ENCODE peak calls at places on chromosomes 5 and 9, in four cellular contexts. H is IMR-90, O is H9, B is H1. D is an unnamed sample.
A peak's percentile ranks its signal among the peaks of the same experiment; 100 is the strongest.

GRCh38 chr9:137114220-137114612 is 317 bp downstream of the DPP7 start:
- DNase-seq in H (no peak), O (no peak), B (no peak), D (no peak)

GRCh38 chr9:121568541-121569265 is 69.1 kb upstream of the GGTA1 start:
- DNase-seq in H (peak; percentile 24), O (no peak), B (no peak), D (no peak)

GRCh38 chr5:140365941-140366340 is 5.9 kb downstream of the SLC4A9 start:
- DNase-seq in H (no peak), O (no peak), B (no peak), D (no peak)

GRCh38 chr9:113798062-113799030 is 77.8 kb upstream of the ZNF618 start:
- DNase-seq in H (peak; percentile 33), O (no peak), B (no peak), D (no peak)

GRCh38 chr9:133405508-133406009 is 12.3 kb downstream of the REXO4 start:
- DNase-seq in H (peak; percentile 60), O (no peak), B (no peak), D (no peak)

GRCh38 chr5:51829691-51830090 is 446.4 kb downstream of the ISL1 start:
- DNase-seq in H (no peak), O (no peak), B (no peak), D (no peak)

GRCh38 chr5:56330806-56331205 is 97.7 kb upstream of the ANKRD55 start:
- DNase-seq in H (no peak), O (no peak), B (no peak), D (no peak)

GRCh38 chr5:53543401-53543800 is 17.0 kb upstream of the NDUFS4 start:
- DNase-seq in H (peak; percentile 66), O (no peak), B (no peak), D (peak; percentile 30)

GRCh38 chr5:38193015-38193581 is 65.3 kb upstream of the EGFLAM start:
- DNase-seq in H (peak; percentile 53), O (peak; percentile 74), B (peak; percentile 36), D (peak; percentile 75)

GRCh38 chr9:136484153-136485048 is 1.6 kb upstream of the SEC16A start:
- DNase-seq in H (no peak), O (no peak), B (no peak), D (no peak)

GRCh38 chr9:27407966-27408365 is 111.0 kb upstream of the EQTN start:
- DNase-seq in H (peak; percentile 22), O (no peak), B (no peak), D (peak; percentile 72)

GRCh38 chr5:178419651-178420050 is 170.5 kb downstream of the COL23A1 start:
- DNase-seq in H (no peak), O (no peak), B (no peak), D (no peak)

GRCh38 chr5:170262061-170262764 is 29.4 kb downstream of the C5orf58 start:
- DNase-seq in H (no peak), O (no peak), B (no peak), D (no peak)

GRCh38 chr9:21923694-21924093 is 70.5 kb downstream of the CDKN2A start:
- DNase-seq in H (no peak), O (no peak), B (no peak), D (no peak)

GRCh38 chr9:95516736-95517558 is at the start of gene PTCH1:
- DNase-seq in H (peak; percentile 52), O (peak; percentile 70), B (no peak), D (peak; percentile 69)

GRCh38 chr9:9901624-9902023 is 711.2 kb downstream of the PTPRD start:
- DNase-seq in H (no peak), O (no peak), B (no peak), D (no peak)

GRCh38 chr9:69455311-69455710 is 130.3 kb downstream of the ENTREP1 start:
- DNase-seq in H (no peak), O (no peak), B (no peak), D (no peak)

GRCh38 chr5:134784241-134784920 is 25.8 kb downstream of the DDX46 start:
- DNase-seq in H (peak; percentile 33), O (no peak), B (no peak), D (no peak)

GRCh38 chr9:72623156-72623555 is 101.7 kb downstream of the TMC1 start:
- DNase-seq in H (no peak), O (no peak), B (no peak), D (no peak)

GRCh38 chr9:105993051-105993854 is 298.9 kb downstream of the TMEM38B start:
- DNase-seq in H (no peak), O (no peak), B (no peak), D (no peak)

GRCh38 chr5:170408189-170408588 is 19.0 kb upstream of the KCNMB1 start:
- DNase-seq in H (no peak), O (peak; percentile 49), B (no peak), D (peak; percentile 90)

GRCh38 chr5:108686676-108687075 is 61.0 kb upstream of the FER start:
- DNase-seq in H (no peak), O (no peak), B (no peak), D (peak; percentile 32)

GRCh38 chr5:142548739-142549275 is 137.1 kb downstream of the FGF1 start:
- DNase-seq in H (peak; percentile 97), O (peak; percentile 93), B (peak; percentile 78), D (peak; percentile 99)

GRCh38 chr9:15999422-16000339 is 446.8 kb downstream of the CCDC171 start:
- DNase-seq in H (peak; percentile 97), O (no peak), B (no peak), D (peak; percentile 33)

GRCh38 chr9:108168451-108168850 is 678.9 kb upstream of the KLF4 start:
- DNase-seq in H (peak; percentile 35), O (no peak), B (no peak), D (no peak)

GRCh38 chr5:172003750-172004149 is 2.7 kb downstream of the FBXW11 start:
- DNase-seq in H (no peak), O (no peak), B (no peak), D (no peak)

GRCh38 chr9:96769989-96770388 is 7.9 kb downstream of the ZNF510 start:
- DNase-seq in H (no peak), O (no peak), B (no peak), D (no peak)

GRCh38 chr5:30034870-30035269 is 1158.6 kb upstream of the CDH6 start:
- DNase-seq in H (no peak), O (no peak), B (no peak), D (no peak)

GRCh38 chr9:34964458-34964857 is 6.4 kb downstream of the PHF24 start:
- DNase-seq in H (no peak), O (no peak), B (no peak), D (no peak)

GRCh38 chr5:137146402-137146889 is 352.7 kb downstream of the SPOCK1 start:
- DNase-seq in H (peak; percentile 96), O (no peak), B (no peak), D (peak; percentile 89)

DNA sequence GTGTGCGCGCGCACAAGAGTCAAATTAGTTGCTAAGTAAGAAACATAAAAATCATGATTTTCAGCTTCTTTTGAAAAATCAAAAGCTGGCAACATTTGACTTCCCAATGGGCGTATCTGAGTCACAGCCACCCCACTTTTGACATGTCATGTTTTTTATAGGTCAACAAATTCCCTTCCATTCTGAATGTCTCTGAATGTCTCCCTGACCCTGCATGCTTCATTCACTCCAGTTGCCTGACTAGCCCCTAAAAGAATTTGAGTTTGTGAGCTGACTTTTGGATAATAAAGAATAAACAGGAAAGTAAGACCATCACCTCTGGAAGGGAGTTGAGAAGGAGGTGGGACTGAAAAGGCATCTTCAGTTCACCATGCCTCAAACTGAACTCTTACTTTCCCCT is 20.2 kb upstream of the GLIS3 start:
- DNase-seq in H (no peak), O (no peak), B (no peak), D (no peak)
- H3K56ac ChIP-seq in H (no peak overlapping the region), O (no peak overlapping the region), B (no peak overlapping the region), D (no peak overlapping the region)

DNA sequence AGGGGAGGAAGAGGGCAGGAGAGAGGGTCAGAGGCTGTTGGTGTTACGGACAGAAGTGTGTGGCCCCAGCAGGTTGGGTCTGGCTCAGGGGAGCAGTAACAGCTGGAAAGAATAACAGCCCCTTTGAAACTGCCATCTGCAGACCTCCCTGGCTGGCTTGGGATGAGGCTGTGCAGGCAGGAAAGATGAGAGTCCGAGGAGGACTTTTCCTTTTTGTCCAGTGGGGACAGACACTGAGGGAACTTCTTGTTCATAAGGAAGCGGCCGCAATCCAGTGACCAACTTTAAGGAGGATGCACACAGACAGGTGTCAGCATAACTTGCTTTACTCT is 14.8 kb upstream of the PLEKHG4B start:
- DNase-seq in H (no peak), O (no peak), B (no peak), D (no peak)
- H2BK120ac ChIP-seq in H (no peak overlapping the region), O (no peak overlapping the region), B (no peak overlapping the region), D (no peak overlapping the region)

DNA sequence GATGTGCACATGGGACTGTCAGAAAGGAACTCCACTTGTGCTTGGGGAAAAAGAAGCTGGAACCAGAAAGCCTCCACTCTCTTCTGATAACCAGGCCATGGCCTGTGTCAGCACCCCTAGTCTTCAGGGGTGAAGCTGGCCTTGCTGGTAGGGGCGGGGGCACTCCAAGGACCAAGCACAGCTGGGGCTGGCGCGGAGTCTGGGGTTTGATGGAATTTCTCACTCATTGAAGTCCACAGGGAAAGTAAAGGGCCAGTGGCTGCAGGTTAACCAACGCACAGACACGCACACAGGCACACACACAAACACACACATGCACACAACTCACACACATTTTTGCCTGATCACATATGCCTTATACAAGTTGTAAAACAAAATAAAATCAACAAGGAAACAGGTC is 1.6 kb upstream of the COL5A1 start:
- DNase-seq in H (no peak), O (no peak), B (no peak), D (no peak)
- H2BK15ac ChIP-seq in H (peak overlapping the region; percentile 29), O (no peak overlapping the region), B (peak overlapping the region; percentile 67), D (no peak overlapping the region)

GRCh38 chr5:7242118-7242517 is 153.8 kb upstream of the ADCY2 start:
- DNase-seq in H (no peak), O (no peak), B (no peak), D (no peak)

GRCh38 chr5:7244208-7244607 is 151.7 kb upstream of the ADCY2 start:
- DNase-seq in H (no peak), O (no peak), B (no peak), D (no peak)

GRCh38 chr5:7245401-7245800 is 150.5 kb upstream of the ADCY2 start:
- DNase-seq in H (no peak), O (no peak), B (no peak), D (no peak)

GRCh38 chr5:7246312-7246711 is 149.6 kb upstream of the ADCY2 start:
- DNase-seq in H (no peak), O (no peak), B (no peak), D (no peak)

DNA sequence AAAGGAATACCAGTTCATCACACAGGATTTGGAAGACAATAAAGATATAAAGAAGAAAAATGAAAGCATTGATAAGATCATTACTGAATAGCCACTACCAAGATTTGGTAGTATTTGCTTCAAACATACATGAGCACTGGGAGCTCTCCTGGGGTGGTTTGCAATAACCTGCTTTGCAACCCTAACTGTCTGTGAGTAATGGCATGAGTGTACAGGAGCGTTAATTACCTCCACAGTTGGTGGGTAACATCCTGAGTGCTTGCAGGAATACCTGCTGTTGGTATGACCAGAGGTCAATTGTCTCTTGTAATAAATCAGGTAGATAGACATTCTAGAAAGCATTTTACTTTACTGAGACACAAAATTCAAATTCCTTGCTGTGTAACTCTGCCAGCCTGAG is 151.0 kb upstream of the ADCY2 start:
- DNase-seq in H (no peak), O (no peak), B (no peak), D (no peak)
- H3K56ac ChIP-seq in H (no peak overlapping the region), O (no peak overlapping the region), B (no peak overlapping the region), D (no peak overlapping the region)

D was measured in mesendoderm.